ENCODE peak calls at places on chromosome 6, in ten cellular contexts. U is AG04450; O is A172; J is HEK293T; W is GM19239; P is fibroblast of lung; N is effector memory CD8-positive, alpha-beta T cell; Z is substantia nigra; Q is activated T-helper 2 cell treated with anti-CD3 and anti-CD28 coated beads, Interferon-gamma antibody, Interleukin-2, Interleukin-4, amounts not matched to agents 10 μg/mL and 5 μg/mL and 100 μg/mL, durations not matched to agents 14 hours and 24 hours and 36 hours; S is progenitor cell of endocrine pancreas. R is an unnamed sample.

GRCh38 chr6:52162940-52163908 is 23.0 kb upstream of the IL17A start:
- DNase-seq in U (peak), O (no peak), J (peak), W (no peak), P (no peak), N (no peak), Z (no peak), Q (no peak), S (no peak), R (peak)

GRCh38 chr6:139522471-139523220 is 148.2 kb upstream of the CITED2 start:
- DNase-seq in U (no peak), O (no peak), J (no peak), W (no peak), P (no peak), N (no peak), Z (no peak), Q (no peak), S (no peak), R (peak)

GRCh38 chr6:8552023-8552422 is 116.7 kb upstream of the SLC35B3 start:
- DNase-seq in U (no peak), O (no peak), J (no peak), W (no peak), P (no peak), N (no peak), Z (no peak), Q (no peak), S (no peak), R (no peak)

GRCh38 chr6:70575899-70576298 is 9.2 kb downstream of the SDHAF4 start:
- DNase-seq in U (no peak), O (no peak), J (no peak), W (no peak), P (no peak), N (no peak), Z (no peak), Q (no peak), S (no peak), R (no peak)

GRCh38 chr6:137697267-137697938 is 169.7 kb upstream of the TNFAIP3 start:
- DNase-seq in U (peak), O (peak), J (no peak), W (no peak), P (peak), N (no peak), Z (no peak), Q (no peak), S (no peak), R (peak)

GRCh38 chr6:147384029-147384428 is 124.5 kb upstream of the SAMD5 start:
- DNase-seq in U (no peak), O (no peak), J (no peak), W (no peak), P (no peak), N (no peak), Z (no peak), Q (no peak), S (no peak), R (no peak)

GRCh38 chr6:24908555-24908954 is 27.2 kb downstream of the RIPOR2 start:
- DNase-seq in U (no peak), O (peak), J (no peak), W (no peak), P (no peak), N (no peak), Z (no peak), Q (no peak), S (no peak), R (peak)

GRCh38 chr6:17987576-17988421 is at the start of gene KIF13A:
- DNase-seq in U (no peak), O (peak), J (peak), W (peak), P (peak), N (peak), Z (peak), Q (no peak), S (peak), R (peak)

GRCh38 chr6:96520851-96521115 is 823 bp upstream of the UFL1 start:
- DNase-seq in U (no peak), O (no peak), J (no peak), W (no peak), P (peak), N (no peak), Z (no peak), Q (no peak), S (no peak), R (no peak)

GRCh38 chr6:14943116-14943515 is 302.8 kb upstream of the JARID2 start:
- DNase-seq in U (no peak), O (no peak), J (no peak), W (no peak), P (no peak), N (no peak), Z (no peak), Q (no peak), S (no peak), R (no peak)

GRCh38 chr6:85401186-85402062 is 48.5 kb upstream of the NT5E start:
- DNase-seq in U (no peak), O (no peak), J (no peak), W (no peak), P (no peak), N (no peak), Z (no peak), Q (no peak), S (no peak), R (peak)

R was measured in fibroblast of villous mesenchyme.